ENCODE peak calls at places on chromosome 20, in ten cellular contexts. Y is HCT116, L is GM23338, S is SK-N-SH, X is breast epithelium, H is Panc1, Q is K562, K is upper lobe of left lung, D is stomach, G is sigmoid colon. T is an unnamed sample.

GRCh38 chr20:8291200-8291599 is 159.1 kb downstream of the PLCB1 start:
- DNase-seq in Y (no peak), L (no peak), S (no peak), X (no peak), H (no peak), Q (no peak), K (no peak), D (no peak), G (no peak), T (no peak)

GRCh38 chr20:39800111-39800510 is 838.0 kb downstream of the DHX35 start:
- DNase-seq in Y (no peak), L (no peak), S (no peak), X (no peak), H (no peak), Q (no peak), K (no peak), D (no peak), G (no peak), T (no peak)

GRCh38 chr20:61205769-61206168 is 46.3 kb upstream of the CDH4 start:
- DNase-seq in Y (no peak), L (no peak), S (no peak), X (no peak), H (no peak), Q (no peak), K (no peak), D (no peak), G (no peak), T (no peak)

GRCh38 chr20:8246701-8247100 is 114.6 kb downstream of the PLCB1 start:
- DNase-seq in Y (no peak), L (no peak), S (no peak), X (no peak), H (no peak), Q (no peak), K (no peak), D (no peak), G (no peak), T (no peak)

GRCh38 chr20:49835031-49835430 is 22.4 kb downstream of the SLC9A8 start:
- DNase-seq in Y (no peak), L (no peak), S (peak; percentile 44), X (no peak), H (no peak), Q (no peak), K (no peak), D (no peak), G (no peak), T (no peak)

GRCh38 chr20:32965581-32966373 is 38.5 kb downstream of the SUN5 start:
- DNase-seq in Y (no peak), L (no peak), S (peak; percentile 4), X (no peak), H (no peak), Q (no peak), K (no peak), D (peak; percentile 22), G (peak; percentile 38), T (no peak)

GRCh38 chr20:40009542-40009941 is 679.5 kb downstream of the MAFB start:
- DNase-seq in Y (no peak), L (no peak), S (no peak), X (no peak), H (no peak), Q (no peak), K (no peak), D (no peak), G (no peak), T (no peak)

GRCh38 chr20:51758978-51759544 is 9.1 kb downstream of the ATP9A start:
- DNase-seq in Y (no peak), L (no peak), S (no peak), X (no peak), H (no peak), Q (no peak), K (no peak), D (no peak), G (no peak), T (no peak)

GRCh38 chr20:9467995-9468394 is 46.4 kb upstream of the LAMP5 start:
- DNase-seq in Y (no peak), L (peak; percentile 62), S (peak; percentile 44), X (no peak), H (no peak), Q (peak; percentile 5), K (no peak), D (no peak), G (no peak), T (no peak)

GRCh38 chr20:945841-946240 is 29.7 kb upstream of the ANGPT4 start:
- DNase-seq in Y (no peak), L (no peak), S (no peak), X (no peak), H (no peak), Q (no peak), K (no peak), D (no peak), G (no peak), T (no peak)

GRCh38 chr20:14951707-14952106 is 614.3 kb upstream of the FLRT3 start:
- DNase-seq in Y (no peak), L (no peak), S (no peak), X (no peak), H (no peak), Q (no peak), K (no peak), D (no peak), G (no peak), T (no peak)

DNA sequence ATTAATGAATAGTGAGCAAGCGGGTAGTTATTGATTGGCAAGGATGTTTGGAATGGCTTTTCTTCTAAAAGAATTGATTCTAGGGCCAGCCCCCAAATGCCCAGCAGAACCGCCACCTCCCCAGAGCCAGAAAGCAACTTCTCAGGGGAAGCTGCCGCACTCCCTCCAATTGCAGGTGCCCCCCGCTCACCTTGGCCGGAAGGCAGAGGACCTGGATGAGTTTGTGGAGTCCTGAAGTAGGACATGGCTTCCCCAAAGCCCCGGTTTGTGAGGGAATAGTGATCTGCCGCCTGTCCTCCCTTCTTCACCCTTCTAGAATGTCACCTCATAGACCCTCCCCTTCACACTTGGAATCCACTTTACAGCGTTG is at the start of gene SPATA25:
- DNase-seq in Y (no peak), L (no peak), S (no peak), X (no peak), H (no peak), Q (no peak), K (no peak), D (no peak), G (no peak), T (no peak)
- TF ChIP-seq POLR2AphosphoS5 in Y (no peak), L (no peak), S (no peak), X (no peak), H (no peak), Q (no peak), K (no peak), D (no peak), G (no peak), T (no peak)

GRCh38 chr20:21519136-21519584 is 5.3 kb upstream of the NKX2-2 start:
- DNase-seq in Y (no peak), L (peak; percentile 46), S (no peak), X (no peak), H (no peak), Q (no peak), K (no peak), D (no peak), G (no peak), T (no peak)

GRCh38 chr20:21516180-21516567 is 2.3 kb upstream of the NKX2-2 start:
- DNase-seq in Y (no peak), L (no peak), S (no peak), X (no peak), H (no peak), Q (no peak), K (no peak), D (no peak), G (no peak), T (no peak)

GRCh38 chr20:21516861-21517565 is 3.1 kb upstream of the NKX2-2 start:
- DNase-seq in Y (no peak), L (peak; percentile 58), S (peak; percentile 23), X (no peak), H (no peak), Q (no peak), K (peak; percentile 25), D (no peak), G (no peak), T (no peak)

GRCh38 chr20:21518292-21518991 is 4.6 kb upstream of the NKX2-2 start:
- DNase-seq in Y (no peak), L (peak; percentile 34), S (peak; percentile 21), X (no peak), H (no peak), Q (no peak), K (peak; percentile 75), D (no peak), G (no peak), T (no peak)

DNA sequence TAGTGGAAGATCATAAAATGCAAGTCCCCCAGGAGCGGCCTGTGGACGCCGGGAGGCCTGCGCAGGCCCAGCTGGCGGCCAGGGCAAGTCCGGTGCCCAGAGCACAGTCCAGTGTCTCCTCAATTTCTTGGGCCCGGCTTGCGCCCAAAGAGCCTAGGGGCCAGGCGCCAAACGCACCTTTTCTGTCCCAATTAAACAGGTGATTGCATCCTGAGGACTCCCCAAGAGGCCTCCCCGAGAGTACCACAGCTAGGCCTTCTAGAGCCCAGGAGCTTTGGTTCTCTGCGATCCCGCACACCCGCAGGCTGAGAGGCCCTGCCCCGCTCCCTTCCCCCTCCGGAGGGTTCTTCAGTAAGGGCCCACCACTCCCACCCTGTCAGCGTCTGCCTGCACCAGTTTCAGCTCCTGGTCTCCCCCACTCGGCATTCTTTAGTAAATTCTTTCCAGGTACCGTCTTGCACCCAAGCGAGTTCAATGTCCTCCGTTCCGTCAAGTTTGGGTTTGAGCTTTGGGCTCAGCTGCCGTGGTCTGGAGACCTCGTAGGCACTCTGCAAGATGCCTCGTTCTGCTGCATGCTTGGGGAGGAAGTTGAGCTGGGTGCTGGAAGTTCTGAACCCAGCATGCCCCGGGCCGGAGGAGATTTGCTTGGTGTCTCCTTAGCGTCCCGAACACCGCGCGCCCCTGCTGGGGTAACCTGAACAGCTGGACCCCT is 3.9 kb upstream of the NKX2-2 start:
- DNase-seq in Y (no peak), L (peak; percentile 60), S (peak; percentile 10), X (no peak), H (no peak), Q (no peak), K (peak; percentile 58), D (no peak), G (no peak), T (no peak)
- TF ChIP-seq POLR2AphosphoS5 in Y (no peak), L (no peak), S (no peak), X (no peak), H (no peak), Q (no peak), K (no peak), D (no peak), G (no peak), T (no peak)

GRCh38 chr20:62219992-62220665 is at the start of gene HRH3:
- DNase-seq in Y (no peak), L (peak; percentile 78), S (peak; percentile 97), X (no peak), H (no peak), Q (peak; percentile 97), K (peak; percentile 91), D (peak; percentile 53), G (no peak), T (peak; percentile 91)
- TF ChIP-seq POLR2AphosphoS5 in Y (no peak), L (no peak), S (no peak), X (no peak), H (no peak), Q (no peak), K (no peak), D (no peak), G (no peak), T (no peak)

DNA sequence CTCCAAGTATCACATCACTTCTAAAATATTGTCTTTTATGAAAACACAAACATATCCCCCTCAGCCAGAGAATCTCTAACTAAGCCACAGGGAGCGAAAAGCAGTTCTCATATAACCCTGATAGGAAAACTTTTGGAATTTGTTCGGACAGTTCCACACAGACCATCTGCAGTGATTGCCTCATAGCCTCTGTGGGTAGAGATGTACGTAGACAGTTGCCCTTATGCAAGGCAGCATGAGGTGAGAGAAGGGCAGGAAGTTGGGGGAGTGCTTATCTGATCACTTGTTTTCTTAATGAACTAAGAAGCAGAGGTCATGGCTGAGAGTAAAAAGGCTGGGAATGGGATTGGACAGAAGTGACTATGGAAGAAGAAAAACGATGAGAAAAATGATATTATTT is 39.6 kb downstream of the SLC23A2 start:
- DNase-seq in Y (no peak), L (no peak), S (no peak), X (no peak), H (no peak), Q (no peak), K (no peak), D (no peak), G (no peak), T (no peak)
- TF ChIP-seq POLR2AphosphoS5 in Y (no peak), L (no peak), S (no peak), X (no peak), H (no peak), Q (no peak), K (peak; percentile 58), D (peak; percentile 9), G (no peak), T (no peak)

T was measured in GM12891.